ENCODE peak calls at places on chromosomes 12 and 14, in four cellular contexts. One of them, this sample, is unnamed.

GRCh38 chr12:74563927-74564326 is 26.3 kb downstream of the ATXN7L3B start:
- DNase-seq in psoas muscle: no peak
- DNase-seq in left ventricle myocardium inferior: no peak
- DNase-seq in pancreas: no peak
- DNase-seq in this sample: no peak

GRCh38 chr14:79967453-79967852 is 243.9 kb downstream of the DIO2 start:
- DNase-seq in left ventricle myocardium inferior: no peak
- DNase-seq in psoas muscle: no peak
- DNase-seq in pancreas: no peak
- DNase-seq in this sample: no peak

GRCh38 chr12:11695321-11695720 is 45.8 kb downstream of the ETV6 start:
- DNase-seq in psoas muscle: no peak
- DNase-seq in pancreas: peak; percentile 60
- DNase-seq in left ventricle myocardium inferior: no peak
- DNase-seq in this sample: no peak

GRCh38 chr14:91067186-91067585 is 6.7 kb upstream of the RPS6KA5 start:
- DNase-seq in psoas muscle: no peak
- DNase-seq in pancreas: no peak
- DNase-seq in left ventricle myocardium inferior: no peak
- DNase-seq in this sample: no peak

GRCh38 chr12:75712223-75712622 is 200.8 kb upstream of the KRR1 start:
- DNase-seq in psoas muscle: no peak
- DNase-seq in left ventricle myocardium inferior: no peak
- DNase-seq in pancreas: no peak
- DNase-seq in this sample: no peak

GRCh38 chr12:65673732-65674131 is 150.6 kb upstream of the HMGA2 start:
- DNase-seq in psoas muscle: no peak
- DNase-seq in pancreas: no peak
- DNase-seq in left ventricle myocardium inferior: no peak
- DNase-seq in this sample: no peak

GRCh38 chr14:58129208-58129607 is 22.8 kb downstream of the ARMH4 start:
- DNase-seq in pancreas: no peak
- DNase-seq in left ventricle myocardium inferior: no peak
- DNase-seq in psoas muscle: no peak
- DNase-seq in this sample: no peak

GRCh38 chr12:71472441-71472911 is 32.9 kb downstream of the LGR5 start:
- DNase-seq in left ventricle myocardium inferior: no peak
- DNase-seq in psoas muscle: no peak
- DNase-seq in pancreas: no peak
- DNase-seq in this sample: no peak

GRCh38 chr12:1740161-1740948 is 49.5 kb downstream of the ADIPOR2 start:
- DNase-seq in left ventricle myocardium inferior: no peak
- DNase-seq in psoas muscle: no peak
- DNase-seq in pancreas: no peak
- DNase-seq in this sample: no peak

GRCh38 chr14:90489916-90490726 is 93.3 kb downstream of the CALM1 start:
- DNase-seq in psoas muscle: no peak
- DNase-seq in left ventricle myocardium inferior: no peak
- DNase-seq in pancreas: no peak
- DNase-seq in this sample: no peak

GRCh38 chr12:100956311-100956852 is 161.8 kb downstream of the ANO4 start:
- DNase-seq in psoas muscle: no peak
- DNase-seq in pancreas: no peak
- DNase-seq in left ventricle myocardium inferior: no peak
- DNase-seq in this sample: no peak

GRCh38 chr12:34392741-34393085 is 370.4 kb downstream of the ALG10 start:
- DNase-seq in psoas muscle: no peak
- DNase-seq in left ventricle myocardium inferior: peak; percentile 3
- DNase-seq in pancreas: peak; percentile 3
- DNase-seq in this sample: peak; percentile 61

GRCh38 chr14:49461529-49462401 is 124.4 kb downstream of the RPS29 start:
- DNase-seq in psoas muscle: no peak
- DNase-seq in pancreas: peak; percentile 58
- DNase-seq in left ventricle myocardium inferior: no peak
- DNase-seq in this sample: no peak

GRCh38 chr14:90397401-90398314 is 829 bp downstream of the CALM1 start:
- DNase-seq in pancreas: peak; percentile 56
- DNase-seq in left ventricle myocardium inferior: peak; percentile 76
- DNase-seq in psoas muscle: peak; percentile 67
- DNase-seq in this sample: peak; percentile 91

DNA sequence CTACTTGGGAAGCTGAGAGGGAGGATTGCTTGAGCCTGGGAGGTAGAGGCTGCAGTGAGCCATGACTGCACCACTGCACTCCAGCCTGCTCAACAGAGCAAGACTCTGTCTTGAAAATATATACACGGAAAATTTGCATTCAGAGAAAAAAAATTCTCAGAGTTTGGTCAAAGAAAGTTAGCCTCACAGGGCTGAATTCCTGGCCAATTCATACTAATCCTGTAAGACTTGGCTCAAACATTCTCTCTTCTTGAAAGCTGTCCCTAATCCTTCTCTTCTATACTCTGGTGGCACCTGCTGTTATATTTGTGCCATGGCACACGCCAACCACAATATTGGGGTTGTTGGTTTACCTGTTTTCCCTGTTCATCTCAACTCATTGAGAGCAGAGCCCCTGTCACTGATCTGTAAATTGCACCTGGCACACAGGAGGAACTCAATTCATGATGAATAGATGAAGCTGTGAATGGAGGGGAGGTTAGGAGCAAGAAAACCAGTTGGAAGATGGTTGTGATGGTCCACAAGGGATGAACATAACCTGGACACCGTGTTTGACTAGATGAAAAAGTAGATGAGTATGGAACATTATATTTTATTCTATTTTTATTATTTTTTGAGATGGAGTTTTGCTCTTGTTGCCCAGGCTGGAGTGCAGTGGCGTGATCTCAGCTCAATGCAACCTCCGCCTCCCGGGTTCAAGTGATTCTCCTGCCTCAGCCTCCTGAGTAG is 36.8 kb upstream of the SPTSSA start:
- DNase-seq in pancreas: peak; percentile 22
- DNase-seq in left ventricle myocardium inferior: no peak
- DNase-seq in psoas muscle: no peak
- DNase-seq in this sample: no peak
- TF ChIP-seq CTCF in pancreas: no peak
- TF ChIP-seq CTCF in left ventricle myocardium inferior: peak; percentile 58
- TF ChIP-seq CTCF in psoas muscle: peak; percentile 47
- TF ChIP-seq CTCF in this sample: peak; percentile 43

DNA sequence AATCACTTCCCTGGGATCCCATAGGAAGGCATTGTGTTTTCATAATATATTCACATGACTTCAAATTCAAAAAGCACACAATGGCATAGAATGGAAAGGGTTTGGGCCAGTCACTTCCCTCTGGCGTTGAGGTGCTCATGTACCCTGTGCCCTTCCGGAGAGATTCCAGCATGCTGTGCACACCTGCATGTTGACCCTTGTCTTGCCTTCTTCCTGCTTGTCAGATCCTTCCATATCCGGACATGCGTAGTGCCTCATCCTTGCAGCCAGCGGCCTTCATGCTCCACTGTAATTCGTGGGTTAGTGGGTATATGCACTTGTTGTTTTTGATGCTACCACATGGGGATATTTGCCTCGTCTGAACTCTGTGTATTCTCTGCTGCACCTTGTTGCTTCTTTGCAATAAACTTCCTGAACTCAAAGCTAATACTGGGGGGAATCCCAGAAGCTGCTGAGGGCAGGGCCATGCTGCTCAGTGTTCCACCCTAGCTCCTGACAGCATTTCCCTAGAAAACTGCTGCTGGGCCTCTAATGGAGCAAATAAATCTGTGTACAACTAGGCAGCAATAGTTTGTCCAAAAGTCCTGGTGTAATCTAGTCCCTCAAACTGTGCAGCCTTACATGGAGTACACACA is 59.5 kb downstream of the ANAPC7 start:
- DNase-seq in pancreas: no peak
- DNase-seq in psoas muscle: no peak
- DNase-seq in left ventricle myocardium inferior: no peak
- DNase-seq in this sample: no peak
- H3K27ac ChIP-seq in pancreas: no peak overlapping the region
- H3K27ac ChIP-seq in psoas muscle: no peak overlapping the region
- H3K27ac ChIP-seq in left ventricle myocardium inferior: peak overlapping the region; percentile 37
- H3K27ac ChIP-seq in this sample: no peak overlapping the region

GRCh38 chr14:73744874-73745529 is 30.8 kb upstream of the PNMA1 start:
- DNase-seq in pancreas: no peak
- DNase-seq in psoas muscle: no peak
- DNase-seq in left ventricle myocardium inferior: no peak
- DNase-seq in this sample: peak; percentile 69
- H3K4me1 ChIP-seq in pancreas: peaks cover 60% of the 10 kb centered on the region
- H3K4me1 ChIP-seq in psoas muscle: peaks cover 97% of the 10 kb centered on the region
- H3K4me1 ChIP-seq in left ventricle myocardium inferior: peaks cover 100% of the 10 kb centered on the region
- H3K4me1 ChIP-seq in this sample: peaks cover 80% of the 10 kb centered on the region

GRCh38 chr12:68610435-68611093 is at the start of gene RAP1B:
- DNase-seq in left ventricle myocardium inferior: peak; percentile 88
- DNase-seq in psoas muscle: peak; percentile 88
- DNase-seq in pancreas: peak; percentile 87
- DNase-seq in this sample: peak; percentile 97
- TF ChIP-seq CTCF in left ventricle myocardium inferior: no peak
- TF ChIP-seq CTCF in psoas muscle: no peak
- TF ChIP-seq CTCF in pancreas: no peak
- TF ChIP-seq CTCF in this sample: no peak

GRCh38 chr12:121223947-121224285 is 14.0 kb downstream of the P2RX4 start:
- DNase-seq in psoas muscle: no peak
- DNase-seq in pancreas: no peak
- DNase-seq in left ventricle myocardium inferior: no peak
- DNase-seq in this sample: no peak
- H3K27ac ChIP-seq in psoas muscle: no peak overlapping the region
- H3K27ac ChIP-seq in pancreas: no peak overlapping the region
- H3K27ac ChIP-seq in left ventricle myocardium inferior: no peak overlapping the region
- H3K27ac ChIP-seq in this sample: no peak overlapping the region

GRCh38 chr14:102620413-102620812 is 28.0 kb downstream of the RCOR1 start:
- DNase-seq in left ventricle myocardium inferior: no peak
- DNase-seq in psoas muscle: no peak
- DNase-seq in pancreas: no peak
- DNase-seq in this sample: no peak

GRCh38 chr14:102610968-102611811 is 18.7 kb downstream of the RCOR1 start:
- DNase-seq in pancreas: no peak
- DNase-seq in left ventricle myocardium inferior: no peak
- DNase-seq in psoas muscle: no peak
- DNase-seq in this sample: no peak

GRCh38 chr14:102616799-102617198 is 24.4 kb downstream of the RCOR1 start:
- DNase-seq in pancreas: no peak
- DNase-seq in left ventricle myocardium inferior: no peak
- DNase-seq in psoas muscle: no peak
- DNase-seq in this sample: no peak

DNA sequence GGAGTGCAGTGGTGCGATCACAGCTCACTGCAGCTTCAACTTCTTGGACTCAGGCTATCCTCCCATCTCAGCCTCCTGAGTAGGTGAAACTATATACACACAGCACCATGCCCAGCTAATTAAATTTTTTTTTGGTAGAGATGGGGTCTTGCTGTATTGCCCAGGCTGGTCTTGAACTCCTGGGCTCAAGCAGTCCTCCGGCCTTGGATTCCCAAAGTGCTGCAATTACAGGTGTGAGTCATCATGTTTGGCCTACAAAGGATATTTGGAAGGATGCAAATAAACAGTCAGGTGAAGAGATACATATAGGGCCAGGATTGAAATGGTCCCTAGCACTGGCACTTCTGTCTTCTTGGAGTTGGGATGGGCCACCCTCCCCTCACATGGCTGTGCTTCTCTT is 23.9 kb downstream of the RCOR1 start:
- DNase-seq in pancreas: no peak
- DNase-seq in left ventricle myocardium inferior: no peak
- DNase-seq in psoas muscle: no peak
- DNase-seq in this sample: no peak
- H3K4me1 ChIP-seq in pancreas: peaks cover 5% of the 10 kb centered on the region
- H3K4me1 ChIP-seq in left ventricle myocardium inferior: peaks cover 15% of the 10 kb centered on the region
- H3K4me1 ChIP-seq in psoas muscle: peaks cover 3% of the 10 kb centered on the region
- H3K4me1 ChIP-seq in this sample: no peaks in the 10 kb centered on the region

DNA sequence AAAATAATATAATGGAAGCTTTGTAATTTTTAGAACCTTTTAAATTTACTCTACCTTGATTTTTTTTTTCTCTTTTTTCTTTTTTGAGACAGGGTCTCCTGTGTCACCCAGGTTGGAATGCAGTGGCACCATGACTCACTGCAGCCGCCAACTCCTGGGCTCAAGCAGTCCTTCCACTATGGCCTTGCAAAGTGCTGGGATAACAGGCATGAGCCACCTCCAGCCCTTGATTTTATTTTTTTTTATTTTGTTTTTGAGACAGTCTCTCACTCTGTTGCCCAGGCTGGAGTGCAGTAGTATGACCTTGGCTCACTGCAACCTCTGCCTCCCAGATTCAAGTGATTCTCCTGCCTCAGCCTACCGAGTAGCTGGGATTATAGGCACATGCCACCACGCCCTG is 65.3 kb upstream of the TRAF3 start:
- DNase-seq in left ventricle myocardium inferior: no peak
- DNase-seq in psoas muscle: no peak
- DNase-seq in pancreas: no peak
- DNase-seq in this sample: no peak
- TF ChIP-seq CTCF in left ventricle myocardium inferior: no peak
- TF ChIP-seq CTCF in psoas muscle: no peak
- TF ChIP-seq CTCF in pancreas: no peak
- TF ChIP-seq CTCF in this sample: no peak

DNA sequence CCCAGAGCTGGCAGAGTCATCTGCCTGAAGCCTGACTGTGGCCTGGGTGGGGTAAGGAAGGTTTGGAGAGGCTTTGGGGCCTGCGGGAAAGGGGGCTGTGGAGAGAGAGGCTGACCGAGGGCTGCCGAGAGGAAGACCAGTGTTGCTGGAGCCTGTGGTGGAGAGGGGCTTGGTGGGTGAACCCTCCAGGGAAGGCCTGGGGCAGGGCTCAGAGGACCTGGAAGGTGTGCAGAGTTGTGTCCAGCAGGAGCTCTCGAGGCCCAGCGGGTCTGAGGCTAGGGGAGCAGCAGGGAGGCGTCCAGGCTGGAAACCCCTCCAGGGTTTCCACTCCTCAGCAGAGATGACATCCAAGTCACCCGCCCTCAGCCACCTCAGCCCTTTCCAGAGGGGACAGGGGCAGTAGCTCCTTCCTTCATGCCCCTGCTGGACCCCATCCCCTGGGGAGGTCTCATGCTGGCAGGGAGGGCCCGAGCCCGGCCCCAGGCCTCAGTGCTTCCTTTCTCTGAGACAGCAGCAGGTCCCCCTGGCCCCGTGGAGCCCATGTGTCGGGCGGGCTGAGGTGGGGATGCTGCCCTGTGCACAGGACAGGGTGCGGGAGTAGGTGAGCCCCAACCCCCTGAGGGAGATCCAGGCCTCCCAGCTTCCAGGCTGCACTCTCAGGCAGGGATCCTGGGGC is 8.4 kb downstream of the CEP170B start:
- DNase-seq in pancreas: no peak
- DNase-seq in psoas muscle: no peak
- DNase-seq in left ventricle myocardium inferior: no peak
- DNase-seq in this sample: peak; percentile 71
- H3K27ac ChIP-seq in pancreas: no peak overlapping the region
- H3K27ac ChIP-seq in psoas muscle: no peak overlapping the region
- H3K27ac ChIP-seq in left ventricle myocardium inferior: no peak overlapping the region
- H3K27ac ChIP-seq in this sample: no peak overlapping the region